ENCODE peak calls at places on chromosomes 16 and 17, in seven cellular contexts. S is lower leg skin, N is endothelial cell, D is ovary, M is tibial artery, E is kidney epithelial cell, Z is stomach. G is an unnamed sample.

GRCh38 chr17:78125976-78126894 is 2.3 kb downstream of the TMC6 start:
- DNase-seq in S (peak), N (no peak), D (no peak), M (no peak), E (no peak), Z (no peak), G (no peak)

GRCh38 chr16:11572301-11572995 is 14.3 kb downstream of the LITAF start:
- DNase-seq in S (no peak), N (no peak), D (peak), M (peak), E (no peak), Z (no peak), G (no peak)

GRCh38 chr17:72588961-72589360 is 468.1 kb downstream of the SOX9 start:
- DNase-seq in S (no peak), N (no peak), D (no peak), M (no peak), E (peak), Z (peak), G (no peak)

GRCh38 chr17:6162216-6162615 is 92.0 kb downstream of the WSCD1 start:
- DNase-seq in S (peak), N (no peak), D (no peak), M (no peak), E (no peak), Z (no peak), G (no peak)

GRCh38 chr16:86117235-86117634 is 218.3 kb downstream of the IRF8 start:
- DNase-seq in S (peak), N (no peak), D (no peak), M (peak), E (no peak), Z (no peak), G (no peak)

GRCh38 chr16:73062640-73063283 is 14.8 kb upstream of the ZFHX3 start:
- DNase-seq in S (peak), N (no peak), D (no peak), M (peak), E (no peak), Z (no peak), G (no peak)

GRCh38 chr17:43438626-43439529 is 40.1 kb downstream of the ARL4D start:
- DNase-seq in S (no peak), N (no peak), D (no peak), M (no peak), E (no peak), Z (no peak), G (no peak)

GRCh38 chr17:30476726-30477082 is 504 bp upstream of the GOSR1 start:
- DNase-seq in S (no peak), N (no peak), D (no peak), M (no peak), E (no peak), Z (no peak), G (peak)

GRCh38 chr17:48631693-48632578 is 5.8 kb upstream of the HOXB9 start:
- DNase-seq in S (no peak), N (peak), D (no peak), M (no peak), E (no peak), Z (no peak), G (no peak)

GRCh38 chr16:87447323-87447722 is 45.5 kb downstream of the ZCCHC14 start:
- DNase-seq in S (no peak), N (no peak), D (no peak), M (no peak), E (no peak), Z (no peak), G (no peak)

GRCh38 chr17:46741122-46741725 is 77.3 kb downstream of the WNT3 start:
- DNase-seq in S (no peak), N (no peak), D (no peak), M (no peak), E (no peak), Z (no peak), G (no peak)

GRCh38 chr17:34974794-34975428 is 5.4 kb upstream of the LIG3 start:
- DNase-seq in S (no peak), N (no peak), D (no peak), M (no peak), E (no peak), Z (no peak), G (no peak)

GRCh38 chr17:31580331-31581021 is 189.0 kb downstream of the RAB11FIP4 start:
- DNase-seq in S (peak), N (no peak), D (no peak), M (peak), E (no peak), Z (peak), G (no peak)

GRCh38 chr16:6636457-6636856 is 696.2 kb upstream of the RBFOX1 start:
- DNase-seq in S (no peak), N (no peak), D (no peak), M (no peak), E (no peak), Z (no peak), G (no peak)

GRCh38 chr16:30120340-30121105 is 2.5 kb downstream of the MAPK3 start:
- DNase-seq in S (no peak), N (no peak), D (no peak), M (no peak), E (no peak), Z (no peak), G (no peak)

GRCh38 chr17:16477255-16477654 is 14.7 kb downstream of the LRRC75A start:
- DNase-seq in S (no peak), N (no peak), D (peak), M (no peak), E (peak), Z (no peak), G (no peak)

GRCh38 chr16:13958438-13958837 is 38.5 kb downstream of the ERCC4 start:
- DNase-seq in S (no peak), N (no peak), D (no peak), M (no peak), E (no peak), Z (no peak), G (no peak)

GRCh38 chr16:52540910-52541309 is 6.0 kb downstream of the TOX3 start:
- DNase-seq in S (no peak), N (no peak), D (no peak), M (no peak), E (no peak), Z (no peak), G (no peak)

GRCh38 chr16:49330562-49331201 is 42.9 kb upstream of the C16orf78 start:
- DNase-seq in S (no peak), N (no peak), D (no peak), M (no peak), E (no peak), Z (no peak), G (no peak)

GRCh38 chr17:4318596-4318995 is 47.9 kb downstream of the UBE2G1 start:
- DNase-seq in S (no peak), N (no peak), D (no peak), M (no peak), E (no peak), Z (no peak), G (no peak)

GRCh38 chr17:59401274-59401673 is 69.8 kb downstream of the YPEL2 start:
- DNase-seq in S (no peak), N (no peak), D (no peak), M (no peak), E (no peak), Z (no peak), G (no peak)

GRCh38 chr17:34369196-34369500 is 6.1 kb upstream of the CCL1 start:
- DNase-seq in S (no peak), N (no peak), D (no peak), M (no peak), E (no peak), Z (no peak), G (no peak)

GRCh38 chr17:57541472-57542394 is 203.4 kb downstream of the CCDC182 start:
- DNase-seq in S (no peak), N (no peak), D (no peak), M (no peak), E (no peak), Z (no peak), G (no peak)

GRCh38 chr17:52306314-52306713 is 147.8 kb upstream of the CA10 start:
- DNase-seq in S (no peak), N (no peak), D (no peak), M (no peak), E (peak), Z (no peak), G (no peak)

GRCh38 chr16:23803591-23804123 is 32.1 kb upstream of the PRKCB start:
- DNase-seq in S (no peak), N (peak), D (no peak), M (no peak), E (no peak), Z (peak), G (peak)

GRCh38 chr16:1494129-1494640 is 1.0 kb downstream of the TELO2 start:
- DNase-seq in S (no peak), N (peak), D (no peak), M (peak), E (no peak), Z (peak), G (peak)

GRCh38 chr17:48604770-48605329 is at the start of gene HOXB6:
- DNase-seq in S (no peak), N (no peak), D (no peak), M (no peak), E (peak), Z (no peak), G (no peak)

GRCh38 chr16:3822366-3823045 is 58.0 kb downstream of the CREBBP start:
- DNase-seq in S (no peak), N (no peak), D (no peak), M (no peak), E (no peak), Z (no peak), G (no peak)

GRCh38 chr17:27569257-27569722 is 61.7 kb upstream of the LGALS9 start:
- DNase-seq in S (no peak), N (peak), D (no peak), M (no peak), E (no peak), Z (no peak), G (peak)
- TF ChIP-seq CTCF in S (no peak), N (peak), D (no peak), M (peak), E (peak), Z (no peak), G (peak)

DNA sequence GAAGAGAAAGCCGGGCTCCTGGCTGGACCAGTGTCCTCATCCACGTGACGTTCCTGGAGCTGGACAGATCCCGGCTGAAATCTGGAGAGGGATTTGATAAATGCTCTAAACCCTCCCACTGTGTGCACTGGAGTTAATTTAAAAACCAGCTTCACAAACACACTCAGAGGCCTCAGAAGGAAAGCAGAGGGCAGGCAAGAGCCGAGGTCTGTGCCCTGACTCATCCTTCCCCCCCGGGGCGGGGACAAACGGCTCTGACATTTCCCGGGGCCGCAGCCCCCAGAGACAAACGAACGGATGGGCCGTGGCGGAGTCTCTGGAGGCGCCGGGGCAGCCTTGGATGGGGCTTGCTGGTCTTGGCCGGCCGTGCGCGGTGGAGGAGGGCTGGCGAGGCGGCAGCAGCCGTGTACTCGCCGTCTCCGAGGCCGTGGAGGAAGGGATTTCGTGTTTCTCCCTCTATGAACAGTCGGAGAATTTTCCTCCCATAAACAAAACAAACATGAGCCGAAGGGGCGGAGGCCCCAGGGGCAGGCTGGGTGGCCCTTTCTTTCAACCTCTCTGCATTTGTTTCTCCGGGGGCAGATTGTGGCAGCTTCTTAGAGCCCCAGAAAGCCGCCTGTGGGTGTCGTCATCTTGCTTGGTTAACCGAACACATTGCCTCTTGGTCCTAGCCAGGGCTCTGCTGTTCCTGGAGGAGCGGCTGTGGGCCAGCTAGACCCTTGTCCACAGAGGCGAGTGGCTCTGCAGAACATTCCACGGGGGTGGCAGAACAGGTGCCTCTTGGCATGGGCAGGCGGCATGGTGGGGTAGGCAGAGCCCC is 94.3 kb downstream of the NTN1 start:
- DNase-seq in S (peak), N (peak), D (no peak), M (peak), E (peak), Z (peak), G (no peak)
- TF ChIP-seq CTCF in S (no peak), N (no peak), D (no peak), M (peak), E (peak), Z (no peak), G (no peak)

GRCh38 chr16:80739523-80739922 is 64.9 kb downstream of the CDYL2 start:
- DNase-seq in S (no peak), N (no peak), D (no peak), M (no peak), E (no peak), Z (no peak), G (no peak)

GRCh38 chr16:80733366-80733901 is 71.0 kb downstream of the CDYL2 start:
- DNase-seq in S (no peak), N (no peak), D (no peak), M (no peak), E (no peak), Z (no peak), G (no peak)

GRCh38 chr16:80738521-80738920 is 65.9 kb downstream of the CDYL2 start:
- DNase-seq in S (no peak), N (no peak), D (no peak), M (no peak), E (no peak), Z (no peak), G (no peak)

GRCh38 chr16:80731915-80732314 is 72.5 kb downstream of the CDYL2 start:
- DNase-seq in S (no peak), N (no peak), D (no peak), M (no peak), E (no peak), Z (no peak), G (no peak)

GRCh38 chr16:80735846-80736245 is 68.6 kb downstream of the CDYL2 start:
- DNase-seq in S (no peak), N (no peak), D (no peak), M (no peak), E (no peak), Z (no peak), G (no peak)
- TF ChIP-seq CTCF in S (no peak), N (no peak), D (no peak), M (no peak), E (no peak), Z (no peak), G (no peak)

GRCh38 chr16:55508941-55509920 is at the start of gene LPCAT2:
- DNase-seq in S (peak), N (peak), D (peak), M (peak), E (peak), Z (peak), G (no peak)
- TF ChIP-seq CTCF in S (no peak), N (no peak), D (no peak), M (no peak), E (no peak), Z (no peak), G (no peak)

G was measured in GM20000.